ENCODE peak calls at places on chromosomes 16 and 17, in five cellular contexts. B, K, S, J and W are unnamed samples.

GRCh38 chr17:4074831-4075495 is 67.9 kb downstream of the ZZEF1 start:
- DNase-seq in B (peak; percentile 10), K (no peak), S (peak; percentile 31), J (peak; percentile 16), W (peak; percentile 42)

GRCh38 chr16:81633147-81633619 is 145.9 kb upstream of the PLCG2 start:
- DNase-seq in B (no peak), K (no peak), S (no peak), J (no peak), W (peak; percentile 37)

GRCh38 chr16:80347900-80348299 is 192.9 kb upstream of the DYNLRB2 start:
- DNase-seq in B (no peak), K (no peak), S (peak; percentile 23), J (no peak), W (no peak)

GRCh38 chr16:85602831-85603755 is 10.0 kb upstream of the GSE1 start:
- DNase-seq in B (no peak), K (no peak), S (no peak), J (no peak), W (no peak)

GRCh38 chr17:35607239-35607817 is 20.2 kb downstream of the AP2B1 start:
- DNase-seq in B (no peak), K (no peak), S (no peak), J (no peak), W (no peak)

GRCh38 chr16:31010539-31010938 is at the start of gene STX1B:
- DNase-seq in B (no peak), K (no peak), S (no peak), J (no peak), W (no peak)

GRCh38 chr17:77875881-77876509 is 82.5 kb upstream of the TNRC6C start:
- DNase-seq in B (no peak), K (peak; percentile 65), S (no peak), J (no peak), W (peak; percentile 99)

GRCh38 chr17:49676276-49676868 is 1.5 kb downstream of the SPOP start:
- DNase-seq in B (no peak), K (peak; percentile 89), S (peak; percentile 35), J (peak; percentile 20), W (peak; percentile 99)

GRCh38 chr17:78168906-78169793 is 769 bp downstream of the SYNGR2 start:
- DNase-seq in B (no peak), K (no peak), S (peak; percentile 28), J (peak; percentile 72), W (no peak)

GRCh38 chr16:81347425-81347824 is 32.7 kb downstream of the GAN start:
- DNase-seq in B (no peak), K (no peak), S (no peak), J (no peak), W (no peak)

GRCh38 chr17:35056013-35056412 is 7.5 kb downstream of the RFFL start:
- DNase-seq in B (no peak), K (no peak), S (no peak), J (no peak), W (no peak)

GRCh38 chr17:41171881-41172280 is 3.9 kb upstream of the KRTAP4-3 start:
- DNase-seq in B (no peak), K (no peak), S (no peak), J (no peak), W (no peak)

GRCh38 chr17:60135951-60136666 is 13.7 kb upstream of the CA4 start:
- DNase-seq in B (no peak), K (no peak), S (no peak), J (no peak), W (no peak)